ENCODE peak calls at places on chromosomes 1 and 21, in nine cellular contexts. X is stimulated activated CD4-positive, alpha-beta T cell treated with anti-CD3 and anti-CD28 coated beads, TNF-alpha, amount 100 ng/mL, for 1 hour; S is right lobe of liver; H is foreskin fibroblast; V is activated naive CD4-positive, alpha-beta T cell; K is iPS-NIHi11; L is uterus; C is iPS DF 19.7; M is T-cell. W is an unnamed sample.

GRCh38 chr21:45365608-45366241 is 39.2 kb upstream of the COL18A1 start:
- DNase-seq in C (no peak), M (no peak), K (peak; percentile 81), L (no peak), V (no peak), S (no peak), X (no peak), H (peak; percentile 41), W (no peak)

GRCh38 chr1:74502432-74502831 is 10.0 kb downstream of the LRRC53 start:
- DNase-seq in K (peak; percentile 52), X (no peak), H (peak; percentile 3), L (no peak), S (no peak), M (no peak), C (no peak), V (no peak), W (no peak)

GRCh38 chr1:27542463-27543273 is 52.7 kb upstream of the WASF2 start:
- DNase-seq in V (no peak), X (no peak), M (no peak), S (peak; percentile 87), L (peak; percentile 69), K (no peak), C (no peak), H (peak; percentile 62), W (peak; percentile 65)

GRCh38 chr21:41597227-41597626 is 89.3 kb upstream of the TMPRSS2 start:
- DNase-seq in V (no peak), K (no peak), X (no peak), L (no peak), C (no peak), M (no peak), H (no peak), S (no peak), W (no peak)

GRCh38 chr1:243596441-243597183 is 253.4 kb downstream of the AKT3 start:
- DNase-seq in H (peak; percentile 89), M (no peak), V (no peak), K (no peak), X (no peak), L (no peak), S (no peak), C (no peak), W (no peak)

GRCh38 chr1:72869441-72869840 is 587.1 kb upstream of the NEGR1 start:
- DNase-seq in C (no peak), H (no peak), L (no peak), K (no peak), M (no peak), V (no peak), X (no peak), S (no peak), W (no peak)

GRCh38 chr1:26225033-26225831 is 8.8 kb upstream of the CEP85 start:
- DNase-seq in K (peak; percentile 95), M (peak; percentile 42), S (peak; percentile 92), L (peak; percentile 42), C (peak; percentile 77), X (no peak), V (no peak), H (peak; percentile 52), W (peak; percentile 73)

GRCh38 chr1:44810101-44810761 is 1.9 kb downstream of the BTBD19 start:
- DNase-seq in K (no peak), H (peak; percentile 39), C (no peak), V (no peak), L (no peak), S (peak; percentile 69), M (no peak), X (no peak), W (peak; percentile 63)

GRCh38 chr1:20848162-20848561 is 61.1 kb upstream of the HP1BP3 start:
- DNase-seq in S (no peak), M (no peak), L (no peak), C (no peak), V (no peak), H (peak; percentile 20), K (no peak), X (no peak), W (no peak)

GRCh38 chr1:115373305-115373704 is 35.3 kb upstream of the NGF start:
- DNase-seq in H (peak; percentile 92), X (no peak), M (no peak), K (no peak), V (no peak), S (no peak), C (no peak), L (no peak), W (no peak)

GRCh38 chr1:226938903-226939438 is 1.1 kb upstream of the COQ8A start:
- DNase-seq in S (no peak), X (no peak), H (peak; percentile 54), K (no peak), L (no peak), M (no peak), C (no peak), V (no peak), W (no peak)

GRCh38 chr1:112527266-112528010 is 18.7 kb downstream of the WNT2B start:
- DNase-seq in K (no peak), H (peak; percentile 77), L (no peak), V (no peak), M (no peak), S (no peak), C (no peak), X (no peak), W (no peak)

GRCh38 chr1:246117066-246117791 is 389.9 kb downstream of the SMYD3 start:
- DNase-seq in H (peak; percentile 69), C (peak; percentile 9), M (peak; percentile 62), L (no peak), K (peak; percentile 56), S (no peak), X (no peak), V (no peak), W (no peak)

GRCh38 chr1:61742620-61743431 is 546 bp downstream of the PATJ start:
- DNase-seq in S (peak; percentile 48), V (no peak), L (peak; percentile 43), H (peak; percentile 70), X (no peak), M (no peak), K (peak; percentile 81), C (no peak), W (peak; percentile 59)

GRCh38 chr1:203219934-203220333 is 9.5 kb downstream of the CHIT1 start:
- DNase-seq in X (no peak), S (no peak), H (no peak), M (no peak), V (no peak), C (no peak), L (no peak), K (peak; percentile 55), W (no peak)

GRCh38 chr1:2330511-2331199 is 60.7 kb downstream of the MORN1 start:
- DNase-seq in C (no peak), L (peak; percentile 73), K (no peak), H (peak; percentile 93), M (no peak), V (no peak), X (no peak), S (no peak), W (no peak)

GRCh38 chr1:30613188-30613587 is 110.2 kb downstream of the MATN1 start:
- DNase-seq in S (no peak), V (no peak), X (no peak), C (no peak), K (no peak), M (no peak), L (no peak), H (no peak), W (no peak)

GRCh38 chr1:206445116-206445515 is 25.2 kb upstream of the IKBKE start:
- DNase-seq in H (peak; percentile 66), K (no peak), C (no peak), L (peak; percentile 43), V (no peak), M (no peak), S (no peak), X (no peak), W (peak; percentile 60)

GRCh38 chr1:22450421-22451021 is 1.1 kb upstream of the ZBTB40 start:
- DNase-seq in V (no peak), H (no peak), K (no peak), S (no peak), C (no peak), X (no peak), L (no peak), M (no peak), W (no peak)

GRCh38 chr21:31201548-31201947 is 142.5 kb downstream of the TIAM1 start:
- DNase-seq in K (no peak), H (peak; percentile 58), L (no peak), S (no peak), V (no peak), M (no peak), C (no peak), X (no peak), W (no peak)

GRCh38 chr1:209565759-209566678 is 17.5 kb upstream of the CAMK1G start:
- DNase-seq in L (peak; percentile 62), H (peak; percentile 87), V (peak; percentile 40), X (peak; percentile 35), K (peak; percentile 79), C (peak; percentile 67), S (peak; percentile 76), M (peak; percentile 73), W (peak; percentile 57)

GRCh38 chr1:225361176-225361575 is 66.7 kb downstream of the LBR start:
- DNase-seq in M (no peak), V (no peak), L (no peak), C (no peak), K (no peak), X (no peak), H (peak; percentile 5), S (no peak), W (no peak)

GRCh38 chr1:62068978-62069377 is 125.7 kb upstream of the L1TD1 start:
- DNase-seq in M (no peak), V (no peak), H (no peak), C (no peak), X (no peak), K (no peak), S (no peak), L (peak; percentile 20), W (no peak)

GRCh38 chr1:33383974-33384767 is 46.7 kb downstream of the PHC2 start:
- DNase-seq in L (peak; percentile 57), X (no peak), V (no peak), H (peak; percentile 87), S (no peak), C (no peak), K (no peak), M (no peak), W (no peak)

GRCh38 chr1:7549277-7549676 is 221.8 kb upstream of the VAMP3 start:
- DNase-seq in H (peak; percentile 52), V (no peak), M (no peak), S (no peak), X (no peak), L (peak; percentile 31), C (no peak), K (no peak), W (no peak)

GRCh38 chr1:35885961-35886558 is 3.1 kb downstream of the AGO1 start:
- DNase-seq in X (no peak), M (no peak), S (no peak), C (peak; percentile 97), V (no peak), H (peak; percentile 8), K (peak; percentile 90), L (no peak), W (no peak)

GRCh38 chr1:20184997-20185833 is 681 bp upstream of the UBXN10 start:
- DNase-seq in V (peak; percentile 5), C (no peak), X (peak; percentile 21), S (no peak), K (no peak), L (no peak), M (peak; percentile 54), H (no peak), W (no peak)